ENCODE peak calls at places on chromosomes 3 and 15, in five cellular contexts. F is IMR-90, B is SK-N-SH, U is psoas muscle, K is pancreas. D is an unnamed sample.

GRCh38 chr3:114626751-114627150 is 332.9 kb downstream of the TIGIT start:
- DNase-seq in F (peak; percentile 34), B (no peak), U (no peak), K (no peak), D (no peak)

GRCh38 chr3:197355713-197356112 is 57.3 kb upstream of the DLG1 start:
- DNase-seq in F (no peak), B (no peak), U (no peak), K (no peak), D (no peak)

GRCh38 chr15:98177950-98178848 is 217.7 kb downstream of the ARRDC4 start:
- DNase-seq in F (peak; percentile 29), B (peak; percentile 50), U (no peak), K (no peak), D (no peak)

GRCh38 chr3:172877011-172877410 is 126.5 kb downstream of the ECT2 start:
- DNase-seq in F (no peak), B (no peak), U (no peak), K (no peak), D (no peak)

GRCh38 chr3:48222616-48223513 is at the start of gene CAMP:
- DNase-seq in F (peak; percentile 30), B (peak; percentile 72), U (peak; percentile 78), K (peak; percentile 37), D (peak; percentile 94)

GRCh38 chr3:23991236-23992050 is 46.4 kb downstream of the NR1D2 start:
- DNase-seq in F (peak; percentile 24), B (peak; percentile 69), U (no peak), K (no peak), D (no peak)

GRCh38 chr3:127158614-127159221 is 34.2 kb upstream of the PRR23E start:
- DNase-seq in F (no peak), B (no peak), U (peak; percentile 56), K (no peak), D (no peak)

GRCh38 chr3:55488398-55489055 is 1.4 kb upstream of the WNT5A start:
- DNase-seq in F (peak; percentile 89), B (peak; percentile 79), U (peak; percentile 83), K (peak; percentile 87), D (no peak)

GRCh38 chr3:72998489-72998888 is 1.9 kb downstream of the PPP4R2 start:
- DNase-seq in F (no peak), B (no peak), U (no peak), K (no peak), D (no peak)

GRCh38 chr3:102510663-102511062 is 75.8 kb downstream of the ZPLD1 start:
- DNase-seq in F (no peak), B (no peak), U (no peak), K (no peak), D (no peak)

GRCh38 chr15:68055224-68055705 is 1.1 kb downstream of the PIAS1 start:
- DNase-seq in F (peak; percentile 52), B (peak; percentile 34), U (no peak), K (no peak), D (no peak)

GRCh38 chr15:72304596-72304995 is 15.4 kb downstream of the CELF6 start:
- DNase-seq in F (no peak), B (no peak), U (no peak), K (no peak), D (no peak)

GRCh38 chr3:81419196-81419595 is 342.2 kb downstream of the GBE1 start:
- DNase-seq in F (peak; percentile 22), B (peak; percentile 36), U (no peak), K (no peak), D (no peak)

GRCh38 chr15:27833974-27834373 is 265.1 kb downstream of the OCA2 start:
- DNase-seq in F (no peak), B (no peak), U (no peak), K (no peak), D (no peak)
- H3K27ac ChIP-seq in F (no peak overlapping the region), B (no peak overlapping the region), U (no peak overlapping the region), K (no peak overlapping the region), D (no peak overlapping the region)

GRCh38 chr3:53162672-53163458 is 1.9 kb downstream of the PRKCD start:
- DNase-seq in F (no peak), B (no peak), U (no peak), K (peak; percentile 44), D (peak; percentile 88)
- H3K27ac ChIP-seq in F (no peak overlapping the region), B (no peak overlapping the region), U (no peak overlapping the region), K (peak overlapping the region; percentile 85), D (peak overlapping the region; percentile 93)

DNA sequence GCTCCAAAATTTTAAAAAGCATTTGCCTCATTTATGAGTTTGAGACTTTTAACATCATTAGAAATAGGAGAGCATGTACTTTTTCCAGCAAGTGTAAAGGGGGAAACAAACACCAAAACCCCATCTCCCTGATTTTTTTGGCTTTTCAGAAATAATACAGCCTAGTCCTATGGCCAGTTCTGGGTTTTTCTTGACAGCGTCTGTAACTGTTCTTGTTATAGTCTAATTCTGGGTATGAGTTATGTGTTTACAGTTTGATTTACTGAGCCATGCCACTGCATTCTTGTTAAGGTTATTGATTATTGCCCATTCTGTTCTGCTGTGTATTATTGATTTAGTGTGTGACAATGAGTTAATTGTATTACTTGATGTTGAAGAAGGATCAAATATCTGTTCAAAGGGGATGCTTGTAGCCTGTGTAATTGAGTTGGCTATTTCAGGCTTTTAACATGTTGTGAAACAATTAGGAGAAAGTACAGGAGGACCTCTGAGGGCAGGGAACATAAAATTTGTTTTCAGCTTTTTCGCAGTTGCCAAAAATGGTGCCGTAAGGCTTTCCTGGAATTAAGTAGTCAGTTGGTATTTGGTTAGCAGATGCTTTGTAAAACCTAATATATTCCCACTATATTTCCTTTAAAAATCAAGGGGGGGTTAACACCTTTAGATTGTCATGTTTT is 46.1 kb downstream of the MBNL1 start:
- DNase-seq in F (no peak), B (no peak), U (no peak), K (no peak), D (no peak)
- H3K27ac ChIP-seq in F (no peak overlapping the region), B (peak overlapping the region; percentile 7), U (peak overlapping the region; percentile 78), K (peak overlapping the region; percentile 17), D (no peak overlapping the region)

GRCh38 chr3:142894493-142894892 is 5.6 kb upstream of the PCOLCE2 start:
- DNase-seq in F (no peak), B (peak; percentile 25), U (no peak), K (no peak), D (no peak)

GRCh38 chr3:142896996-142897395 is 8.1 kb upstream of the PCOLCE2 start:
- DNase-seq in F (no peak), B (no peak), U (no peak), K (no peak), D (no peak)

GRCh38 chr3:142897807-142898206 is 8.9 kb upstream of the PCOLCE2 start:
- DNase-seq in F (no peak), B (no peak), U (no peak), K (no peak), D (no peak)

GRCh38 chr3:142898346-142899213 is 9.7 kb upstream of the PCOLCE2 start:
- DNase-seq in F (no peak), B (no peak), U (no peak), K (no peak), D (no peak)

DNA sequence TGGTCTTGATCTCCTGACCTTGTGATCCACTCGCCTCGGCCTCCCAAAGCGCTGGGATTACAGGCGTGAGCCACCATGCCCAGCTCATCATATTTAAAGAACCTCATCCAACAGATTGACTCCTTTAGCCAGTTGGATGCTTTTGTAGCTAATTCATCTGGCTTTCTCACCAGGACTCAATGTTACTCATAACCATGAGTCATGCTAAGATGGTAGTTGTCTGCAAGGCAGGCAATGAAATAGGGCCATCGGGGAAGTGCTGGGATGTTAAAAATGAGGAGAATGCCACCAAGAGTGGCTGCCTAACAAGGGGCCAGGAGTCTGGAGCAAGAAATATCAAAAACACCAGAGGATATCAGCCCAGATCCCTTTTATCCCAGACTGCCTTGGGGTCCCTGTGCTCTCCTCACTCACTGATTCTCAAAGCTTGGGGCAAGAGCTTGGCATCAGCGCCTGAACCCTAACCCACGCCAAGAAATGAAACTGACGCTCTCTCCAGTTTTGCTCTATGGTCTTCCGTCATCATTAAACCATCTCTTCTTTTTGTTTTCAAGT is 7.4 kb upstream of the PCOLCE2 start:
- DNase-seq in F (peak; percentile 57), B (no peak), U (no peak), K (no peak), D (no peak)
- H3K27ac ChIP-seq in F (no peak overlapping the region), B (peak overlapping the region; percentile 47), U (no peak overlapping the region), K (no peak overlapping the region), D (no peak overlapping the region)

DNA sequence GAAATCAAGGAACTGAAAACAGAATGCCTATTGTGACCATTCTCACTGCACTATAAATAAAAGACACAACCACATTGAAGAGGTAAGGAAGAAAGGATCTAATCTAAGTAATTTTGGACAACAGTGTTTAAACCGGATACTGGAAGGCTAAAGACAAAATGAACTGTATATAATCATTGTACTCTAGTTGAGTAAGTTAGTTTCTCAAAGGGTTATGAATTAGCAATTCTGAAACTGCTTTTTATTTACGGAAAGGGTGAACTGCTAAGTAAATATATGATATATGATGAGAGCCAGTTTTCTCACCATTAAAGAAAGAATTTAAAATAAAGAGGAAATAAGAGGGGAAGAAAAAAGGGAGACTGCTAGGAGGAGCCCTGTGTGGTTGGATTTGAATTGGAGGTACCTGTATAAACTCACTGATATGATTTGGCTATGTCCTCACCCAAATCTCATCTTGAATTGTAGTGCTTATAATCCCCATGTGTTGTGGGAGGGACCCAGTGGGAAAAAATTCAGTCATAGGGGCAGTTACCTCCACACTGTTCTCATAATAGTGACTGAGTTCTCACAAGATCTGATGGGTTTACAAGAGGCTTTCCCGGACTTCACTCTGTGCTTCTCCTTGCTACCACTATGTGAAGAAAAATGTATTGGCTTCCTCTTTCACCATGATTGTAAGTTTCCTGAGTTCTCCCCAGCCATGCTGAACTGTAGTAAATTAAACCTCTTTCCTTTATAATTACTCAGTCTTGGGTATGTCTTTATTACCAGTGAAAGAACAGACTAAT is 607.7 kb downstream of the PYDC2 start:
- DNase-seq in F (no peak), B (no peak), U (no peak), K (no peak), D (no peak)
- H3K27ac ChIP-seq in F (no peak overlapping the region), B (no peak overlapping the region), U (no peak overlapping the region), K (no peak overlapping the region), D (no peak overlapping the region)

DNA sequence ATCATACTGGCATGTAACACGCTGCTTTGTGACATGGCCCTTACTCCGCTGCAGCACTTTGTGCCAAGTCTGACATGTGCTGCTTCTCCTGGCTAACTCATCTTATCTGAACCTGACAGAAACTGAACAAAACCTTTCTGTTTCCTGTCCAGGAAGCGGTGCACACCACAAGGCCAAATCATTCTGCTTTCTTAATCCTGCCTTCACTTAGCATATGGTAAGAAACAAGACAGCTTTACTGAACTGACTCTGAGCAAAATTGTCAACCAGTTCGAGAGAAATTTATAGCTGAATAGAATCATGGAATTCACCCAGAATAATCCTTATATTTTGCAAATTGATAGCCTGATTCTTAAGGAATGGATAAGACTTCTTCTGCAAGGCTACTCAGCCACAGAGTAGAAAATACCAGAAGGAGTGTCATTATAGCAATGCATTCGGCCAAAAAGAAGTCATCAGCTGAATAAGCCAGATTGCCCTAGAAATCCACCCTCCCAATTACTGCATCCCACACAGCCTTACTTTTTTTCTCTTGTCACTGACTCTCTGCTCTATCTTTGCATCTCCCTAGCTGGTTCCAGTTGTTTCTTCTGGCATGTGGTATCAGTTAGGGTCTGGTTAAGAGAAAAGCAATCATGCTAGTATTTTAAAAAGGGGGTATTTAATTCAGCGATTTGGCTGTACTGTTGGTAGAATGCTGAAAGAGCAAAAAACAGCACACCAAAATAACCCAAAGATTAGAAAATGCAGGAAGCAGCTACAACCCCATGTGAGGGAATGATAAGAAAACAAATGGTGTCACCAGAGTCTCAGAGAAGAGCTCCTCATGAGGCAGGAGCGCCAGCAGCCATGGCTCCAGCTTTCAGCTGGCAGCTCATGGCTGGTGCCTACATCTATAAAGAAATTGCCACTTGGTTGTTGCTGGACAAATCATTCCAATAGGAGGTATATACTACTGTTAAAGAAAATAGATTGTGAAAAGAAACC is 41.7 kb upstream of the STRIT1 start:
- DNase-seq in F (no peak), B (peak; percentile 19), U (no peak), K (no peak), D (no peak)
- H3K27ac ChIP-seq in F (no peak overlapping the region), B (no peak overlapping the region), U (no peak overlapping the region), K (no peak overlapping the region), D (no peak overlapping the region)

D was measured in spleen.